ENCODE peak calls at places on chromosomes 1 and 21, in ten cellular contexts. F, V, Z, B, R, D, W, A, L and T are unnamed samples.

GRCh38 chr21:30116474-30116873 is 50.1 kb downstream of the CLDN17 start:
- DNase-seq in D (no peak), W (no peak), F (no peak), L (no peak), V (no peak), A (no peak), Z (no peak), B (no peak), R (no peak), T (no peak)

GRCh38 chr1:1001057-1001630 is 1.2 kb upstream of the HES4 start:
- DNase-seq in B (peak; percentile 30), A (peak; percentile 62), V (peak; percentile 46), Z (no peak), L (no peak), R (no peak), W (peak; percentile 40), F (no peak), D (no peak), T (peak; percentile 90)

GRCh38 chr21:16388911-16389515 is 659.2 kb downstream of the USP25 start:
- DNase-seq in R (no peak), Z (no peak), W (no peak), L (no peak), F (no peak), D (no peak), A (no peak), B (no peak), V (no peak), T (no peak)

GRCh38 chr21:21907271-21907670 is 909.1 kb downstream of the NCAM2 start:
- DNase-seq in B (no peak), V (no peak), Z (no peak), D (no peak), R (no peak), L (no peak), F (no peak), W (no peak), A (no peak), T (no peak)

GRCh38 chr1:43031316-43032203 is 72.9 kb upstream of the SLC2A1 start:
- DNase-seq in F (no peak), L (no peak), D (no peak), W (no peak), B (no peak), V (no peak), Z (no peak), A (no peak), R (no peak), T (no peak)

GRCh38 chr1:227792216-227793078 is 23.0 kb upstream of the PRSS38 start:
- DNase-seq in Z (no peak), W (peak; percentile 21), L (no peak), R (no peak), D (no peak), B (no peak), V (peak; percentile 23), A (no peak), F (no peak), T (peak; percentile 61)

GRCh38 chr1:93900723-93901504 is 8.3 kb downstream of the GCLM start:
- DNase-seq in Z (no peak), V (no peak), A (no peak), L (no peak), B (no peak), R (no peak), D (no peak), W (no peak), F (no peak), T (no peak)

GRCh38 chr1:43705334-43705733 is 2.0 kb upstream of the ST3GAL3 start:
- DNase-seq in L (no peak), D (no peak), R (no peak), W (no peak), Z (peak; percentile 55), F (no peak), A (no peak), B (no peak), V (no peak), T (no peak)

GRCh38 chr1:115530407-115530806 is 111.4 kb upstream of the VANGL1 start:
- DNase-seq in D (no peak), F (no peak), W (peak; percentile 37), A (no peak), L (peak; percentile 31), B (no peak), Z (no peak), V (no peak), R (peak; percentile 56), T (no peak)

GRCh38 chr21:34183331-34183928 is 110.1 kb downstream of the MRPS6 start:
- DNase-seq in A (no peak), Z (no peak), R (no peak), B (no peak), L (no peak), F (no peak), D (no peak), V (no peak), W (no peak), T (no peak)

GRCh38 chr21:36750579-36750959 is 51.7 kb downstream of the SIM2 start:
- DNase-seq in L (no peak), B (no peak), F (no peak), D (no peak), R (peak; percentile 35), V (no peak), W (no peak), A (no peak), Z (no peak), T (no peak)

GRCh38 chr1:184931566-184931965 is 42.7 kb downstream of the NIBAN1 start:
- DNase-seq in R (no peak), B (no peak), F (no peak), W (no peak), Z (no peak), A (no peak), V (no peak), L (no peak), D (no peak), T (no peak)

GRCh38 chr1:44050261-44050660 is 19.0 kb upstream of the SLC6A9 start:
- DNase-seq in R (no peak), F (no peak), W (no peak), V (no peak), L (no peak), D (no peak), A (no peak), Z (peak; percentile 61), B (no peak), T (peak; percentile 28)

GRCh38 chr1:42439940-42440339 is 15.9 kb downstream of the ZMYND12 start:
- DNase-seq in L (peak; percentile 28), Z (no peak), R (peak; percentile 85), B (no peak), W (no peak), V (no peak), F (no peak), D (no peak), A (no peak), T (no peak)

GRCh38 chr1:158204458-158204827 is 23.7 kb downstream of the CD1D start:
- DNase-seq in L (no peak), Z (no peak), V (no peak), F (no peak), B (no peak), A (no peak), D (no peak), R (no peak), W (no peak), T (no peak)

GRCh38 chr1:35931424-35932157 is 686 bp downstream of the AGO3 start:
- DNase-seq in D (peak; percentile 42), R (no peak), V (peak; percentile 22), Z (peak; percentile 72), F (no peak), A (no peak), B (no peak), L (peak; percentile 24), W (peak; percentile 37), T (no peak)

GRCh38 chr1:10152709-10153284 is 57.6 kb upstream of the KIF1B start:
- DNase-seq in Z (peak; percentile 78), B (peak; percentile 55), D (peak; percentile 58), V (peak; percentile 63), L (peak; percentile 67), F (no peak), W (peak; percentile 39), A (no peak), R (peak; percentile 20), T (peak; percentile 75)

GRCh38 chr1:186304982-186305949 is 69.8 kb downstream of the TPR start:
- DNase-seq in F (no peak), R (no peak), A (no peak), W (no peak), V (peak; percentile 47), Z (peak; percentile 75), D (no peak), L (no peak), B (no peak), T (peak; percentile 46)

GRCh38 chr1:65170511-65171142 is 22.6 kb downstream of the AK4 start:
- DNase-seq in V (peak; percentile 22), A (no peak), F (peak; percentile 32), L (no peak), Z (no peak), B (no peak), W (peak; percentile 45), D (peak; percentile 35), R (no peak), T (no peak)

GRCh38 chr21:36350282-36350910 is 30.4 kb downstream of the MORC3 start:
- DNase-seq in Z (no peak), W (no peak), F (no peak), D (no peak), V (no peak), B (no peak), L (peak; percentile 83), R (peak; percentile 68), A (no peak), T (no peak)

GRCh38 chr1:91124989-91125417 is 103.2 kb upstream of the ZNF644 start:
- DNase-seq in B (no peak), Z (no peak), D (no peak), L (no peak), F (no peak), R (no peak), W (peak; percentile 31), V (no peak), A (no peak), T (no peak)

GRCh38 chr1:18642278-18643095 is 11.8 kb downstream of the PAX7 start:
- DNase-seq in D (no peak), A (no peak), R (no peak), L (no peak), W (no peak), F (no peak), V (no peak), B (no peak), Z (no peak), T (peak; percentile 92)
- H3K4me3 ChIP-seq in D (no peak overlapping the region), A (no peak overlapping the region), R (no peak overlapping the region), L (no peak overlapping the region), W (no peak overlapping the region), F (no peak overlapping the region), V (no peak overlapping the region), B (no peak overlapping the region), Z (no peak overlapping the region), T (peak overlapping the region; percentile 42)

GRCh38 chr1:11704691-11705475 is 13.4 kb downstream of the DRAXIN start:
- DNase-seq in L (no peak), B (no peak), V (no peak), R (no peak), D (no peak), A (no peak), F (no peak), W (no peak), Z (no peak), T (peak; percentile 83)
- H3K27me3 ChIP-seq in L (peaks cover 22% of the 10 kb centered on the region), B (no peaks in the 10 kb centered on the region), V (no peaks in the 10 kb centered on the region), R (peaks cover 26% of the 10 kb centered on the region), D (peaks cover 36% of the 10 kb centered on the region), A (no peaks in the 10 kb centered on the region), F (peaks cover 87% of the 10 kb centered on the region), W (peaks cover 17% of the 10 kb centered on the region), Z (no peaks in the 10 kb centered on the region), T (no peaks in the 10 kb centered on the region)

GRCh38 chr1:205693421-205693991 is 13.2 kb upstream of the SLC45A3 start:
- DNase-seq in F (no peak), L (no peak), D (no peak), V (no peak), A (no peak), Z (no peak), R (no peak), W (no peak), B (no peak), T (peak; percentile 61)
- H3K4me3 ChIP-seq in F (no peak overlapping the region), L (no peak overlapping the region), D (no peak overlapping the region), V (no peak overlapping the region), A (no peak overlapping the region), Z (no peak overlapping the region), R (no peak overlapping the region), W (no peak overlapping the region), B (no peak overlapping the region), T (no peak overlapping the region)

GRCh38 chr1:197919523-197920301 is 2.5 kb downstream of the LHX9 start:
- DNase-seq in W (no peak), A (no peak), R (no peak), V (peak; percentile 21), B (no peak), F (no peak), L (no peak), D (no peak), Z (no peak), T (peak; percentile 69)
- H3K27me3 ChIP-seq in W (peaks cover 79% of the 10 kb centered on the region), A (peaks cover 62% of the 10 kb centered on the region), R (peaks cover 88% of the 10 kb centered on the region), V (no peaks in the 10 kb centered on the region), B (no peaks in the 10 kb centered on the region), F (peaks cover 100% of the 10 kb centered on the region), L (peaks cover 2% of the 10 kb centered on the region), D (peaks cover 93% of the 10 kb centered on the region), Z (no peaks in the 10 kb centered on the region), T (peaks cover 93% of the 10 kb centered on the region)